ENCODE peak calls at places on chromosomes 2 and 18, in four cellular contexts. One of them, this sample, is unnamed.

GRCh38 chr18:45566025-45566740 is 49.1 kb upstream of the SLC14A2 start:
- DNase-seq in fibroblast of mammary gland: peak
- DNase-seq in cardiac muscle cell: peak
- DNase-seq in tibial artery: peak
- DNase-seq in this sample: no peak

GRCh38 chr18:24552218-24552617 is 91.8 kb downstream of the HRH4 start:
- DNase-seq in fibroblast of mammary gland: no peak
- DNase-seq in cardiac muscle cell: no peak
- DNase-seq in tibial artery: no peak
- DNase-seq in this sample: no peak

GRCh38 chr2:95091885-95092555 is 29.6 kb downstream of the MRPS5 start:
- DNase-seq in fibroblast of mammary gland: no peak
- DNase-seq in cardiac muscle cell: no peak
- DNase-seq in tibial artery: no peak
- DNase-seq in this sample: no peak

GRCh38 chr18:73118121-73118816 is 250.5 kb upstream of the NETO1 start:
- DNase-seq in fibroblast of mammary gland: peak
- DNase-seq in cardiac muscle cell: no peak
- DNase-seq in tibial artery: no peak
- DNase-seq in this sample: no peak

GRCh38 chr2:111975053-111975552 is 76.7 kb downstream of the MERTK start:
- DNase-seq in fibroblast of mammary gland: peak
- DNase-seq in cardiac muscle cell: peak
- DNase-seq in tibial artery: peak
- DNase-seq in this sample: no peak

GRCh38 chr2:238738917-238739316 is 109.0 kb upstream of the TWIST2 start:
- DNase-seq in fibroblast of mammary gland: no peak
- DNase-seq in cardiac muscle cell: no peak
- DNase-seq in tibial artery: no peak
- DNase-seq in this sample: no peak

GRCh38 chr2:184921676-184922075 is 323.3 kb downstream of the ZNF804A start:
- DNase-seq in fibroblast of mammary gland: no peak
- DNase-seq in cardiac muscle cell: no peak
- DNase-seq in tibial artery: no peak
- DNase-seq in this sample: no peak

GRCh38 chr18:56799756-56800155 is 148.6 kb downstream of the WDR7 start:
- DNase-seq in fibroblast of mammary gland: peak
- DNase-seq in cardiac muscle cell: peak
- DNase-seq in tibial artery: no peak
- DNase-seq in this sample: no peak

GRCh38 chr2:148459300-148459891 is 185.2 kb upstream of the EPC2 start:
- DNase-seq in fibroblast of mammary gland: no peak
- DNase-seq in cardiac muscle cell: no peak
- DNase-seq in tibial artery: no peak
- DNase-seq in this sample: no peak

DNA sequence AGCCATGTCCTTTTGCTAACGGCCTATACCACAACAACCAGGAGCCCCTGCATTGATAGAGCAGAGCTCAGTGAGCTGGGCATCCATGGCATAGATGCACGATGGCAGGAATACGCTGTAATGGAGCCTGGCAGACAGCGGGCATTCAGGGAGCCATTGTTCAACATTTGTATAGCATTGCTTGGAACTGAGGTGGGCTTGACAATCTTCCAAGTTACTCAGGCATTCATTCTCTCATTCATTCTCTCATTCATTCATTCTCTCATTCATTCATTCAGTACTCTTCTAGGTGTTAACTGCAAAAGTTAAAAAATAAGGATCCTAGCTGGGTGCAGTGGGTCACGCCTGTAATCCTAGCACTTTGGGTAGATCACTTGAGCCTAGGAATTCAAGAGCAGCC is 62.7 kb downstream of the MYOM1 start:
- DNase-seq in fibroblast of mammary gland: no peak
- DNase-seq in cardiac muscle cell: no peak
- DNase-seq in tibial artery: no peak
- DNase-seq in this sample: no peak
- H3K4me3 ChIP-seq in fibroblast of mammary gland: no peak
- H3K4me3 ChIP-seq in cardiac muscle cell: no peak
- H3K4me3 ChIP-seq in tibial artery: no peak
- H3K4me3 ChIP-seq in this sample: no peak

GRCh38 chr2:137096693-137097092 is 331.3 kb downstream of the THSD7B start:
- DNase-seq in fibroblast of mammary gland: no peak
- DNase-seq in cardiac muscle cell: no peak
- DNase-seq in tibial artery: no peak
- DNase-seq in this sample: no peak
- TF ChIP-seq CTCF in fibroblast of mammary gland: no peak
- TF ChIP-seq CTCF in cardiac muscle cell: no peak
- TF ChIP-seq CTCF in tibial artery: no peak
- TF ChIP-seq CTCF in this sample: no peak

GRCh38 chr2:209872675-209873074 is 101.0 kb downstream of the UNC80 start:
- DNase-seq in fibroblast of mammary gland: no peak
- DNase-seq in cardiac muscle cell: peak
- DNase-seq in tibial artery: no peak
- DNase-seq in this sample: no peak
- H3K4me3 ChIP-seq in fibroblast of mammary gland: no peak
- H3K4me3 ChIP-seq in cardiac muscle cell: no peak
- H3K4me3 ChIP-seq in tibial artery: no peak
- H3K4me3 ChIP-seq in this sample: no peak

GRCh38 chr2:187453078-187453641 is 5.1 kb upstream of the CALCRL start:
- DNase-seq in fibroblast of mammary gland: peak
- DNase-seq in cardiac muscle cell: peak
- DNase-seq in tibial artery: no peak
- DNase-seq in this sample: no peak
- TF ChIP-seq CTCF in fibroblast of mammary gland: peak
- TF ChIP-seq CTCF in cardiac muscle cell: peak
- TF ChIP-seq CTCF in tibial artery: peak
- TF ChIP-seq CTCF in this sample: peak

GRCh38 chr2:157260403-157261198 is 3.1 kb downstream of the GALNT5 start:
- DNase-seq in fibroblast of mammary gland: no peak
- DNase-seq in cardiac muscle cell: peak
- DNase-seq in tibial artery: no peak
- DNase-seq in this sample: no peak
- H3K4me3 ChIP-seq in fibroblast of mammary gland: no peak
- H3K4me3 ChIP-seq in cardiac muscle cell: no peak
- H3K4me3 ChIP-seq in tibial artery: no peak
- H3K4me3 ChIP-seq in this sample: no peak

DNA sequence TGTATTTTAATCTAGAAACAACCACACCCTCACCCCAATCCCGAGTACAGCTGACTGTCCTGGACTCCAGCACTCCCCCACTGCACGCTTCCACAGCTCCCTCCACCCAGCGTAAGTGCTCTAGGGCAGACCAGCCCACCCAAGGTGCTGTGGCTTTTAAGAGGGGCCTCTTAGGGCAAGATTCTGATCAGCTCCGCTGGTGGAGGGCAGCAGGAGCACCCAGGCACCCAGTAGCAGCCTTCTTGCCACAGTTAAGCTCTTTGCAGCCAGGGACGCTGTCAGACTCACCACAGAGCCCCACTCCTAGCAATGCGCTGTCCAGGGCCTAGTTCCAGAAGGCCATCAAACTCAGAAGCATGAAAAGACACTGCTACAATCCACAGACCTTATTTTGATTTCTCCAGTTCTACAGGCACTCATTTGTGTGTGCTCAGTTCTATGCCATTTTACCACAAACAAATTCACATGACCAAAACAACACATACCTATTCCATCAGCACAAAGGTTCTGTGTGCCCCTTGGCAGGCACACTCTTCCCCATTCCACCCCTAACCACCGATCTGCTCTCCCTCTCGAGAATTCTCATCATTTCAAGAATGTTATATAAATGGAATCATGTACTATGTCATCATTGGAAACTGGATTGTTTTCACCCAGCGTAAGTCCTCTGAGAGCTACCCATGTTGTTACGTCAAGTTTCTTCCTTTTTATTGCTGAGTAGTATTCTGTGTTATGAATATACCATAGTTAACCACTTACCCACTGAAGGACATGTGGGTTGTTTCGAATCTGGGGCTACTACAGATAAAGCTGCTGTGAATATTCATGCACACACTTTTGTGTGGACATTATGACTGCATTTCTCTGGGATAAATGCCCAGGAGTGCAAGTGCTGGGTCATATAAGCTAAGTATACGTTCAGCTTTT is 40.4 kb downstream of the PTPN2 start:
- DNase-seq in fibroblast of mammary gland: no peak
- DNase-seq in cardiac muscle cell: peak
- DNase-seq in tibial artery: no peak
- DNase-seq in this sample: no peak
- TF ChIP-seq CTCF in fibroblast of mammary gland: no peak
- TF ChIP-seq CTCF in cardiac muscle cell: no peak
- TF ChIP-seq CTCF in tibial artery: no peak
- TF ChIP-seq CTCF in this sample: no peak

GRCh38 chr2:127516031-127516430 is 10.3 kb downstream of the IWS1 start:
- DNase-seq in fibroblast of mammary gland: peak
- DNase-seq in cardiac muscle cell: peak
- DNase-seq in tibial artery: peak
- DNase-seq in this sample: peak

GRCh38 chr2:127514076-127514475 is 12.2 kb downstream of the IWS1 start:
- DNase-seq in fibroblast of mammary gland: no peak
- DNase-seq in cardiac muscle cell: no peak
- DNase-seq in tibial artery: no peak
- DNase-seq in this sample: no peak

GRCh38 chr2:127514485-127514884 is 11.8 kb downstream of the IWS1 start:
- DNase-seq in fibroblast of mammary gland: no peak
- DNase-seq in cardiac muscle cell: no peak
- DNase-seq in tibial artery: no peak
- DNase-seq in this sample: peak

GRCh38 chr2:127517465-127517864 is 8.8 kb downstream of the IWS1 start:
- DNase-seq in fibroblast of mammary gland: peak
- DNase-seq in cardiac muscle cell: no peak
- DNase-seq in tibial artery: no peak
- DNase-seq in this sample: no peak

DNA sequence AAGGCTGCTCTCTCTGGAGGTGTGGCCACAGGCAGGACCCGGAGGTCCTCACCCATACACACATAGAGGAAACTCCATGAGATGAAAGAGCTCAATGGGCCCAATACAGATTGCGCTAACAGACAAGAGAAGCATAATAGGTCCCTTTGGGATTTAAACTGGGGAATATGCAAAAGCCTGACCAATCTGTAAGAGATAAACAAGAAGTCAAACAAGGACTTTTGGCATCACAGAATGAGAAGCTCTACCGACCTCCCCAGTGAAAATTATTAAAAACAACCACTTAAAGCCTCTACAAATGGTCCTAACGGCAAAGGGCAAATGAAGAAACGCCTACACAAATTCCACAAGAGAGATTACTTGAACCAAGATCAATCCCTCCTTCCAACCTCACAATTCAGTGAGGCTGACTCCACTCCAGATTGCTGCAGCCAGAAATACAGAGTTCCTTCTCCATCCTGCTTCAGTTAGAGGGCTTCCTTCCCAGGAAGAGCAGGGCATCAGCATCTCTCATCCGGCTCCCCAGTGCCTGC is 10.8 kb downstream of the IWS1 start:
- DNase-seq in fibroblast of mammary gland: peak
- DNase-seq in cardiac muscle cell: peak
- DNase-seq in tibial artery: no peak
- DNase-seq in this sample: no peak
- H3K4me3 ChIP-seq in fibroblast of mammary gland: no peak
- H3K4me3 ChIP-seq in cardiac muscle cell: no peak
- H3K4me3 ChIP-seq in tibial artery: no peak
- H3K4me3 ChIP-seq in this sample: no peak

DNA sequence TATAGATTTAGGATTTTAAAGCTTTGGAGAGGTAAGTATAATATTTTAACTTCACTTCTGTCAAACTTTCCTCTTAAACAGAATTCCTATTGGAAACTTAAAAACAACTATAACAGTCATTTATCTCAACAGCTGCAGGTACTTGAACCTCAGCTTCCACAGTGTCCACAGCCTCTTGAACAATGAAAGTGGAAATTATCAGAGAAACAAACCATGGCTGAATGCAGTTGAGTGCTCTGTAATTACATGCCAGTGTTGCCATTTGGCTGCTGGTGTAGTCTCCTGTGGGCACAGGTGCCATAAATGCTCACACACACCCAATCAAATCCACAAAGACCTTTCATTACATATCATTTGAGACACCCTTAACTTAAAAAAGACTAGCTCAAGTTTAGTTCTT is 125.1 kb downstream of the CPS1 start:
- DNase-seq in fibroblast of mammary gland: no peak
- DNase-seq in cardiac muscle cell: no peak
- DNase-seq in tibial artery: no peak
- DNase-seq in this sample: no peak
- TF ChIP-seq CTCF in fibroblast of mammary gland: no peak
- TF ChIP-seq CTCF in cardiac muscle cell: no peak
- TF ChIP-seq CTCF in tibial artery: no peak
- TF ChIP-seq CTCF in this sample: no peak

GRCh38 chr2:180695570-180695969 is 284.8 kb upstream of the UBE2E3 start:
- DNase-seq in fibroblast of mammary gland: no peak
- DNase-seq in cardiac muscle cell: no peak
- DNase-seq in tibial artery: no peak
- DNase-seq in this sample: no peak
- H3K4me3 ChIP-seq in fibroblast of mammary gland: no peak
- H3K4me3 ChIP-seq in cardiac muscle cell: no peak
- H3K4me3 ChIP-seq in tibial artery: no peak
- H3K4me3 ChIP-seq in this sample: no peak

This sample was measured in dorsolateral prefrontal cortex.